ENCODE peak calls at places on chromosomes 5 and 9, in four cellular contexts. M is right lobe of liver, C is mesendoderm, Y is heart right ventricle. S is an unnamed sample.
A peak's percentile ranks its signal among the peaks of the same experiment; 100 is the strongest.

GRCh38 chr5:17415282-17415681 is 82.7 kb upstream of the TAF11L2 start:
- DNase-seq in Y (no peak), M (no peak), C (peak; percentile 67), S (no peak)

GRCh38 chr5:472076-472655 is 29.2 kb downstream of the EXOC3 start:
- DNase-seq in M (no peak), C (no peak), Y (peak; percentile 43), S (peak; percentile 71)

GRCh38 chr9:104388071-104388470 is 116.0 kb upstream of the OR13F1 start:
- DNase-seq in M (no peak), Y (no peak), C (no peak), S (no peak)

GRCh38 chr5:107484261-107484660 is 186.5 kb downstream of the EFNA5 start:
- DNase-seq in M (no peak), C (no peak), Y (no peak), S (peak; percentile 7)

GRCh38 chr5:97488126-97488668 is 305.1 kb upstream of the RIOK2 start:
- DNase-seq in C (no peak), M (no peak), Y (no peak), S (no peak)

GRCh38 chr5:140242099-140242498 is 60.8 kb downstream of the PFDN1 start:
- DNase-seq in M (no peak), Y (no peak), C (peak; percentile 63), S (peak; percentile 59)

GRCh38 chr5:44809956-44810276 is 1.2 kb downstream of the MRPS30 start:
- DNase-seq in Y (no peak), M (no peak), C (no peak), S (no peak)

GRCh38 chr5:91419571-91420537 is 36.7 kb upstream of the ARRDC3 start:
- DNase-seq in M (peak; percentile 73), C (peak; percentile 58), Y (peak; percentile 17), S (peak; percentile 63)

GRCh38 chr9:90331826-90332575 is 310.6 kb downstream of the DIRAS2 start:
- DNase-seq in Y (no peak), C (peak; percentile 56), M (no peak), S (peak; percentile 39)

GRCh38 chr5:56152437-56152836 is 80.7 kb downstream of the ANKRD55 start:
- DNase-seq in C (no peak), Y (no peak), M (no peak), S (no peak)

GRCh38 chr9:106834888-106835287 is 28.1 kb upstream of the ZNF462 start:
- DNase-seq in C (no peak), M (no peak), Y (no peak), S (no peak)

GRCh38 chr9:21965401-21965951 is 28.7 kb downstream of the CDKN2A start:
- DNase-seq in C (peak; percentile 87), Y (peak; percentile 40), M (peak; percentile 66), S (peak; percentile 93)

GRCh38 chr9:110626109-110626829 is 42.3 kb upstream of the MUSK start:
- DNase-seq in Y (no peak), M (no peak), C (peak; percentile 27), S (peak; percentile 93)

GRCh38 chr9:68567565-68567964 is 26.9 kb upstream of the TMEM252 start:
- DNase-seq in C (no peak), Y (no peak), M (no peak), S (no peak)

GRCh38 chr5:145237843-145238242 is 597.3 kb downstream of the PRELID2 start:
- DNase-seq in M (no peak), C (peak; percentile 88), Y (no peak), S (peak; percentile 66)

GRCh38 chr5:162128117-162128516 is 60.5 kb downstream of the GABRG2 start:
- DNase-seq in Y (no peak), M (no peak), C (peak; percentile 92), S (no peak)

GRCh38 chr5:52277101-52277500 is 510.6 kb upstream of the ITGA1 start:
- DNase-seq in M (no peak), C (peak; percentile 70), Y (no peak), S (no peak)

GRCh38 chr5:16538001-16538400 is 72.4 kb upstream of the ZNF622 start:
- DNase-seq in M (no peak), Y (no peak), C (no peak), S (no peak)

GRCh38 chr5:141618030-141618803 is 583 bp downstream of the DIAPH1 start:
- DNase-seq in Y (peak; percentile 29), M (peak; percentile 87), C (peak; percentile 92), S (peak; percentile 65)

GRCh38 chr9:77582572-77583365 is 65.4 kb downstream of the GNA14 start:
- DNase-seq in C (peak; percentile 61), M (no peak), Y (no peak), S (no peak)

DNA sequence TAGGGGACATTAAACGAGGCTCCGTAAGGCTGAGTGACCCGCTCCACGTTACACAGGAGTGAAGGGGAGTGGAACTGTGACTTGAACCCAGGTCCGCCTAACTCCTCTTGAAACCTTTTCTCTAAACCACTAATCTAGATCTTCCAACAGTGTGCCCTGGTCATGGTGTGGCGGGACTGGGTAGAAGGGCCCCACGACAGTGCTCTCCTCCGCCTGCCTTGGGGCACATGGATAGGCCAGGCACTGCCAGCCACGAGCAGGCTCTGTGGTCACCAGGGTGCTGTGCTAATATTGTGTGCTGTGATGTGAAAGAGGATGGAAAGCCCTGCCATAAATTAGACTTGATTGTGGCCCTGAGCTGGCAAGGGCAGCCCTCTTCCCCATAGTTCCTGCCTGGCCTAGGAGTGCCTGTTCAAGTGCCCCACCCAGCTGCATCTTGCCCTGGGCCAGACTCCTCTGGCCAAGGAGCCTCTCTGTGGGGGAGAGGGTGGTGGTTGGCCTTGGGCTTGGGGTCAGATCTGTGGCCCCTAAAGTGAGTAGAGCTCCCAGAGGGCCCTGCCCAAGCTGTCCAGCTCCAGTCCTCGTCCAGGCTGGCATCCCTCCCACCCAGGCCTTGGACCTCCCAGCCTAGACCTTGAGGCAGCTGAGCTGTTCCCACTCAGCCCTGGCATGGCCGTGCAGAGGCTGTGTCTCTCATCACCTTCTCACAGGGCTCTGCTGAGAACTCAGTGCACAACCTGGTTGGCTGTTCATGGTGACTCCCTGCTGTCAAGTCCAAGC is 67.8 kb upstream of the TBC1D2 start:
- DNase-seq in M (no peak), Y (no peak), C (no peak), S (no peak)
- H3K4me3 ChIP-seq in M (no peak overlapping the region), Y (no peak overlapping the region), C (no peak overlapping the region), S (no peak overlapping the region)

GRCh38 chr9:109455861-109456260 is 42.2 kb downstream of the PTPN3 start:
- DNase-seq in M (no peak), C (peak; percentile 63), Y (no peak), S (no peak)

GRCh38 chr9:109456811-109457210 is 41.3 kb downstream of the PTPN3 start:
- DNase-seq in Y (no peak), M (no peak), C (no peak), S (no peak)

GRCh38 chr9:109454041-109454440 is 44.1 kb downstream of the PTPN3 start:
- DNase-seq in C (peak; percentile 53), M (no peak), Y (no peak), S (no peak)

GRCh38 chr9:109454601-109455155 is 43.4 kb downstream of the PTPN3 start:
- DNase-seq in C (no peak), M (no peak), Y (no peak), S (no peak)

DNA sequence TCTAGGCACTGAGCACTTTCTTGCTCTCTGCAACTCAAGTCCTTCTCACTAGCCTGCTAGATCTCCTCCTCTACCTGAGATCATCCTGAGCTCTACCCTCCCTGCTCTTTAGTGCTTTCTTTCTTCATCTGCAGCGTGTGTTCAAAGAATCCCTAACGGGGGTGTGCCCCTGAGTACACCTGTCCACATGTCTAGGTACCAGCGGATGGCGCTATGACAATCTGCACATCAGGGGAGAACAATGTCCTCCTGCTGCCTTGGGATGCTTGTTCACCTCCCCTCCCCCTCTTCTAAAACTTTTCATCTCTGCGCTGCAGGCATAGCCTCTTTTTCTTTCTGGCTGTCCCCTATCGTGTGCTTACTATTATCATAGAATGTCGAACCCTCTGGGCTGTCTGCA is 42.7 kb downstream of the PTPN3 start:
- DNase-seq in Y (no peak), M (no peak), C (peak; percentile 51), S (no peak)
- H3K27ac ChIP-seq in Y (no peak overlapping the region), M (no peak overlapping the region), C (no peak overlapping the region), S (no peak overlapping the region)

GRCh38 chr5:132463808-132464154 is 26.8 kb downstream of the IRF1 start:
- DNase-seq in Y (no peak), C (no peak), M (no peak), S (no peak)
- H3K4me1 ChIP-seq in Y (peaks cover 83% of the 10 kb centered on the region), C (peaks cover 7% of the 10 kb centered on the region), M (peaks cover 87% of the 10 kb centered on the region), S (peaks cover 26% of the 10 kb centered on the region)

DNA sequence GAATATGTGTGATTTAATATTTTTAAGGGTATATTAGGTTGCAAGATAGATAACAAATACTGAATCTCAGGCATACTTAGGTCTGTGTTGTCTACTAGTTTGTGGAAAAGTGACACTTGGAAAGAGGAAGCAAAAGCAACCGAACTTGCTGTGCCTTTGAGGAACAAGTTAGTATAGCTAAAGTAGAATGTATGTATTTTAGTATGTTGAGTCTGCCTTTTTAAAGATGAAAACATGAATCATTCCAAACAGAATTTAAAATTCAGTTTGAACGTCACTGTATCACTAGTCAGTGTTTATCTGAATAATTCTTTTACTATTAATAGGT is 12.9 kb downstream of the TLE4 start:
- DNase-seq in M (no peak), Y (no peak), C (no peak), S (no peak)
- H3K4me3 ChIP-seq in M (no peak overlapping the region), Y (no peak overlapping the region), C (no peak overlapping the region), S (no peak overlapping the region)

DNA sequence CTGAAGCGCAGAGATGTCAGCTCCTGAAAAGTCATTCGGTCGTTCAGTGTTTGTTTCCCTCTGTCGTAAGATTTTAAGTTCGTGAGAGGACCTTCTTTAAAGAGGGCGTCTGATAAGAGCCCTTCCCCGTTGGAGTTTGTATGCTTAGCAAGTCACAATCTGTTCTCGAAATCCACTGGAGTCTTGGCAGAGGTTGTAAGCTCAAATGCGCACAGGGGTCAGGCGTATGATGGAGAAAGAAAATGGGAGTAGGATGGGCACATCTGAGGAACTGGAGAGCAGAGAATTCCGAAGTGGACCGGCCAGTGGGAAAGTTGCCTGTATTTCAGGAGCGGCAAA is 717 bp downstream of the HSD17B4 start:
- DNase-seq in M (no peak), Y (no peak), C (no peak), S (peak; percentile 54)
- H3K27ac ChIP-seq in M (peak overlapping the region; percentile 88), Y (peak overlapping the region; percentile 91), C (peak overlapping the region; percentile 69), S (peak overlapping the region; percentile 33)

GRCh38 chr9:134436926-134437325 is 110.7 kb downstream of the RXRA start:
- DNase-seq in C (no peak), M (no peak), Y (no peak), S (no peak)

GRCh38 chr9:134438204-134438788 is 112.0 kb downstream of the RXRA start:
- DNase-seq in C (peak; percentile 44), M (peak; percentile 68), Y (no peak), S (no peak)

GRCh38 chr9:134436356-134436717 is 110.1 kb downstream of the RXRA start:
- DNase-seq in C (no peak), Y (no peak), M (no peak), S (no peak)

GRCh38 chr9:134439368-134439784 is 113.1 kb downstream of the RXRA start:
- DNase-seq in C (no peak), M (peak; percentile 86), Y (no peak), S (no peak)

DNA sequence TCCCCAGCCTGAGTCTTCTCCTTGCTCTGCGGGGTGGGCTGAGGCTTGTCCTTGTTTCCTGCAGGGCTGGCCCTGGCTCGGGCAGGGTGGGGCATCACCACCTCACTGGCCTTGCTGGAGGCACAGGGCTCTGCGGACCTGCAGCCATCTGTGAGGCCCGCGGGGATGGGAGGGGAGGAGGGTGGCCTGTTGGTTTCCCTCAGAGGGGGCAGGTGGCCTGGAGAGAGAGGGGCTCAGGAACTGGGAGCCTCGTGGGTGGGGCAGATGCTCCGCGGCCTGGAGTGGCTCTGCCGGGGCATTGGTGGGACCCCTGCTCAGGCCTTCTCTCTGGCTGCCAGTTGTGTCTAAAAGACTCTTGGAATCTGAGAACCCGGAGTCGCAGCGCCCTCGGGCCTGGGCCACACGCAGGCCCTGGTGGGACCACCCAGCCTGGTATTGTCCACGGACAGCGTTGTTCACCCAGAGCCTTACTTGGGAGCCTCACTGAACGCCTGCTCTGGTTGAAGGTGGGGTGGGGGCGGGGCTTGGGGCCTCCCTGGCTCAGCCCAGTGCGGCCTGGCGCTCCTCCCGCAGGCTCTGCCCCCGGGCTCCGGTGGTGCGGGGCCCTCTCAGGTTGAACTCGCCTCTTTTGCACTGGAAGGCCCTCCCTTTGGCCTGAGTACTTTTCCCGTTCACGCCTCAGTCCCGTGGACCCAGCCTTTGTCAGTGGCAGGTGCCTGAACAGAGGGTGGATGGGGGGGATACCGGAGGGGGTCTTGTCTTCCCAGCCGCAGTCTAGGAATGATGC is 111.4 kb downstream of the RXRA start:
- DNase-seq in C (no peak), Y (no peak), M (peak; percentile 87), S (no peak)
- H3K4me1 ChIP-seq in C (no peaks in the 10 kb centered on the region), Y (peaks cover 81% of the 10 kb centered on the region), M (peaks cover 59% of the 10 kb centered on the region), S (peaks cover 18% of the 10 kb centered on the region)

S was measured in GM23248.